ENCODE peak calls at places on chromosome 1, in nine cellular contexts. One of them, this sample, is unnamed.

GRCh38 chr1:118485757-118486156 is 300.7 kb upstream of the SPAG17 start:
- DNase-seq in SK-N-SH: no peak
- DNase-seq in H9: no peak
- DNase-seq in IMR-90: no peak
- DNase-seq in hepatocyte: no peak
- DNase-seq in fibroblast of lung: no peak
- DNase-seq in A549: no peak
- DNase-seq in neural progenitor cell: no peak
- DNase-seq in HCT116: no peak
- DNase-seq in this sample: no peak

GRCh38 chr1:47709302-47710074 is 271.6 kb downstream of the FOXD2 start:
- DNase-seq in SK-N-SH: peak; percentile 88
- DNase-seq in H9: peak; percentile 67
- DNase-seq in IMR-90: no peak
- DNase-seq in hepatocyte: peak; percentile 67
- DNase-seq in fibroblast of lung: no peak
- DNase-seq in A549: peak; percentile 44
- DNase-seq in neural progenitor cell: peak; percentile 92
- DNase-seq in HCT116: no peak
- DNase-seq in this sample: no peak

GRCh38 chr1:30189818-30190480 is 533.4 kb downstream of the MATN1 start:
- DNase-seq in SK-N-SH: no peak
- DNase-seq in H9: no peak
- DNase-seq in IMR-90: no peak
- DNase-seq in hepatocyte: no peak
- DNase-seq in fibroblast of lung: no peak
- DNase-seq in A549: no peak
- DNase-seq in neural progenitor cell: no peak
- DNase-seq in HCT116: no peak
- DNase-seq in this sample: no peak

GRCh38 chr1:232252719-232253118 is 377.2 kb downstream of the SIPA1L2 start:
- DNase-seq in SK-N-SH: no peak
- DNase-seq in H9: peak; percentile 61
- DNase-seq in IMR-90: no peak
- DNase-seq in hepatocyte: no peak
- DNase-seq in fibroblast of lung: no peak
- DNase-seq in A549: no peak
- DNase-seq in neural progenitor cell: peak; percentile 24
- DNase-seq in HCT116: no peak
- DNase-seq in this sample: no peak

GRCh38 chr1:164635784-164636729 is 77.1 kb downstream of the PBX1 start:
- DNase-seq in SK-N-SH: no peak
- DNase-seq in H9: no peak
- DNase-seq in IMR-90: no peak
- DNase-seq in hepatocyte: peak; percentile 61
- DNase-seq in fibroblast of lung: no peak
- DNase-seq in A549: peak; percentile 45
- DNase-seq in neural progenitor cell: no peak
- DNase-seq in HCT116: no peak
- DNase-seq in this sample: no peak

GRCh38 chr1:115537415-115537814 is 104.4 kb upstream of the VANGL1 start:
- DNase-seq in SK-N-SH: no peak
- DNase-seq in H9: no peak
- DNase-seq in IMR-90: no peak
- DNase-seq in hepatocyte: no peak
- DNase-seq in fibroblast of lung: peak; percentile 33
- DNase-seq in A549: no peak
- DNase-seq in neural progenitor cell: no peak
- DNase-seq in HCT116: no peak
- DNase-seq in this sample: no peak

GRCh38 chr1:212238552-212238951 is 46.7 kb upstream of the PPP2R5A start:
- DNase-seq in SK-N-SH: no peak
- DNase-seq in H9: no peak
- DNase-seq in IMR-90: no peak
- DNase-seq in hepatocyte: no peak
- DNase-seq in fibroblast of lung: no peak
- DNase-seq in A549: no peak
- DNase-seq in neural progenitor cell: peak; percentile 23
- DNase-seq in HCT116: no peak
- DNase-seq in this sample: no peak

GRCh38 chr1:21216835-21217811 is 40.4 kb upstream of the EIF4G3 start:
- DNase-seq in SK-N-SH: peak; percentile 67
- DNase-seq in H9: peak; percentile 71
- DNase-seq in IMR-90: peak; percentile 39
- DNase-seq in hepatocyte: peak; percentile 77
- DNase-seq in fibroblast of lung: peak; percentile 26
- DNase-seq in A549: peak; percentile 60
- DNase-seq in neural progenitor cell: peak; percentile 78
- DNase-seq in HCT116: peak; percentile 38
- DNase-seq in this sample: peak; percentile 71

GRCh38 chr1:1004780-1005697 is 5.1 kb upstream of the HES4 start:
- DNase-seq in SK-N-SH: peak; percentile 90
- DNase-seq in H9: peak; percentile 50
- DNase-seq in IMR-90: peak; percentile 66
- DNase-seq in hepatocyte: peak; percentile 74
- DNase-seq in fibroblast of lung: peak; percentile 53
- DNase-seq in A549: no peak
- DNase-seq in neural progenitor cell: peak; percentile 75
- DNase-seq in HCT116: no peak
- DNase-seq in this sample: no peak

GRCh38 chr1:240467895-240468294 is 144.1 kb downstream of the GREM2 start:
- DNase-seq in SK-N-SH: no peak
- DNase-seq in H9: no peak
- DNase-seq in IMR-90: no peak
- DNase-seq in hepatocyte: no peak
- DNase-seq in fibroblast of lung: no peak
- DNase-seq in A549: no peak
- DNase-seq in neural progenitor cell: no peak
- DNase-seq in HCT116: no peak
- DNase-seq in this sample: no peak

GRCh38 chr1:240466509-240466908 is 145.4 kb downstream of the GREM2 start:
- DNase-seq in SK-N-SH: no peak
- DNase-seq in H9: no peak
- DNase-seq in IMR-90: no peak
- DNase-seq in hepatocyte: no peak
- DNase-seq in fibroblast of lung: no peak
- DNase-seq in A549: no peak
- DNase-seq in neural progenitor cell: no peak
- DNase-seq in HCT116: no peak
- DNase-seq in this sample: no peak

GRCh38 chr1:240464099-240464498 is 147.9 kb downstream of the GREM2 start:
- DNase-seq in SK-N-SH: no peak
- DNase-seq in H9: no peak
- DNase-seq in IMR-90: peak; percentile 46
- DNase-seq in hepatocyte: no peak
- DNase-seq in fibroblast of lung: no peak
- DNase-seq in A549: no peak
- DNase-seq in neural progenitor cell: no peak
- DNase-seq in HCT116: no peak
- DNase-seq in this sample: no peak

GRCh38 chr1:240462766-240463410 is 149.1 kb downstream of the GREM2 start:
- DNase-seq in SK-N-SH: no peak
- DNase-seq in H9: no peak
- DNase-seq in IMR-90: no peak
- DNase-seq in hepatocyte: no peak
- DNase-seq in fibroblast of lung: no peak
- DNase-seq in A549: no peak
- DNase-seq in neural progenitor cell: no peak
- DNase-seq in HCT116: no peak
- DNase-seq in this sample: no peak

DNA sequence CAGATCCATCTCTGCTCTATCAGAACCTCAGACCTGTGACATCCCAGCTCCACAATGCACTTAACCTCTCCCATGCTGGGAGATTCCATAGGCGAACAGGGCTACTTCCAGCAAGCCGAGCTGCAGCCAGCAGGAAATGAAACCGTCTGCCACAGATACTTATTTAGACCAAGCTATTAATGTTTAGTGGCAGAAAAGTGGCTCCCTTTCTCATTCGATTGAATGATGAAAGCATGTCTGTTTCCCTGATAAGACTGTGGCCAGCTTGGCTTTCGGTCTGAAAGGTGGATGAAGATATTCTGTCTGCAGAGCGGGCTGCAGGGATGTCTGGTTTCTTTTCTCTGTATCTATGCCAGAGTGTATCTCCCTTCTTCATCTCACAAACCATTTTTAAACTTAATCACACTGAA is 146.4 kb downstream of the GREM2 start:
- DNase-seq in SK-N-SH: peak; percentile 65
- DNase-seq in H9: peak; percentile 40
- DNase-seq in IMR-90: peak; percentile 54
- DNase-seq in hepatocyte: no peak
- DNase-seq in fibroblast of lung: peak; percentile 45
- DNase-seq in A549: no peak
- DNase-seq in neural progenitor cell: peak; percentile 20
- DNase-seq in HCT116: no peak
- DNase-seq in this sample: no peak
- H3K4me2 ChIP-seq in SK-N-SH: peak overlapping the region; percentile 87
- H3K4me2 ChIP-seq in H9: no peak overlapping the region
- H3K4me2 ChIP-seq in IMR-90: peak overlapping the region; percentile 95
- H3K4me2 ChIP-seq in hepatocyte: peak overlapping the region; percentile 55
- H3K4me2 ChIP-seq in fibroblast of lung: peak overlapping the region; percentile 85
- H3K4me2 ChIP-seq in A549: no peak overlapping the region
- H3K4me2 ChIP-seq in neural progenitor cell: no peak overlapping the region
- H3K4me2 ChIP-seq in HCT116: no peak overlapping the region
- H3K4me2 ChIP-seq in this sample: no peak overlapping the region

GRCh38 chr1:155140630-155140953 is 261 bp upstream of the DPM3 start:
- DNase-seq in SK-N-SH: no peak
- DNase-seq in H9: no peak
- DNase-seq in IMR-90: no peak
- DNase-seq in hepatocyte: no peak
- DNase-seq in fibroblast of lung: no peak
- DNase-seq in A549: no peak
- DNase-seq in neural progenitor cell: no peak
- DNase-seq in HCT116: no peak
- DNase-seq in this sample: no peak
- H3K27ac ChIP-seq in SK-N-SH: no peak overlapping the region
- H3K27ac ChIP-seq in H9: no peak overlapping the region
- H3K27ac ChIP-seq in IMR-90: no peak overlapping the region
- H3K27ac ChIP-seq in hepatocyte: no peak overlapping the region
- H3K27ac ChIP-seq in fibroblast of lung: no peak overlapping the region
- H3K27ac ChIP-seq in A549: peak overlapping the region; percentile 90
- H3K27ac ChIP-seq in neural progenitor cell: no peak overlapping the region
- H3K27ac ChIP-seq in HCT116: peak overlapping the region; percentile 86
- H3K27ac ChIP-seq in this sample: no peak overlapping the region

GRCh38 chr1:182927693-182928433 is 25.1 kb downstream of the SHCBP1L start:
- DNase-seq in SK-N-SH: no peak
- DNase-seq in H9: no peak
- DNase-seq in IMR-90: no peak
- DNase-seq in hepatocyte: no peak
- DNase-seq in fibroblast of lung: no peak
- DNase-seq in A549: no peak
- DNase-seq in neural progenitor cell: no peak
- DNase-seq in HCT116: no peak
- DNase-seq in this sample: peak; percentile 77
- H3K4me2 ChIP-seq in SK-N-SH: no peak overlapping the region
- H3K4me2 ChIP-seq in H9: no peak overlapping the region
- H3K4me2 ChIP-seq in IMR-90: no peak overlapping the region
- H3K4me2 ChIP-seq in hepatocyte: no peak overlapping the region
- H3K4me2 ChIP-seq in fibroblast of lung: no peak overlapping the region
- H3K4me2 ChIP-seq in A549: no peak overlapping the region
- H3K4me2 ChIP-seq in neural progenitor cell: no peak overlapping the region
- H3K4me2 ChIP-seq in HCT116: no peak overlapping the region
- H3K4me2 ChIP-seq in this sample: peak overlapping the region; percentile 64

GRCh38 chr1:32151319-32151787 is 28.1 kb upstream of the TXLNA start:
- DNase-seq in SK-N-SH: peak; percentile 16
- DNase-seq in H9: no peak
- DNase-seq in IMR-90: peak; percentile 90
- DNase-seq in hepatocyte: peak; percentile 40
- DNase-seq in fibroblast of lung: peak; percentile 78
- DNase-seq in A549: no peak
- DNase-seq in neural progenitor cell: peak; percentile 55
- DNase-seq in HCT116: no peak
- DNase-seq in this sample: no peak
- H3K27ac ChIP-seq in SK-N-SH: peak overlapping the region; percentile 74
- H3K27ac ChIP-seq in H9: no peak overlapping the region
- H3K27ac ChIP-seq in IMR-90: peak overlapping the region; percentile 10
- H3K27ac ChIP-seq in hepatocyte: no peak overlapping the region
- H3K27ac ChIP-seq in fibroblast of lung: peak overlapping the region; percentile 2
- H3K27ac ChIP-seq in A549: no peak overlapping the region
- H3K27ac ChIP-seq in neural progenitor cell: peak overlapping the region; percentile 76
- H3K27ac ChIP-seq in HCT116: no peak overlapping the region
- H3K27ac ChIP-seq in this sample: no peak overlapping the region

GRCh38 chr1:7768583-7768982 is 2.5 kb upstream of the VAMP3 start:
- DNase-seq in SK-N-SH: no peak
- DNase-seq in H9: no peak
- DNase-seq in IMR-90: no peak
- DNase-seq in hepatocyte: no peak
- DNase-seq in fibroblast of lung: no peak
- DNase-seq in A549: no peak
- DNase-seq in neural progenitor cell: no peak
- DNase-seq in HCT116: no peak
- DNase-seq in this sample: no peak

GRCh38 chr1:7770620-7770938 is 517 bp upstream of the VAMP3 start:
- DNase-seq in SK-N-SH: no peak
- DNase-seq in H9: no peak
- DNase-seq in IMR-90: no peak
- DNase-seq in hepatocyte: no peak
- DNase-seq in fibroblast of lung: no peak
- DNase-seq in A549: no peak
- DNase-seq in neural progenitor cell: no peak
- DNase-seq in HCT116: no peak
- DNase-seq in this sample: no peak

GRCh38 chr1:7770939-7771672 is at the start of gene VAMP3:
- DNase-seq in SK-N-SH: peak; percentile 99
- DNase-seq in H9: peak; percentile 91
- DNase-seq in IMR-90: peak; percentile 67
- DNase-seq in hepatocyte: peak; percentile 92
- DNase-seq in fibroblast of lung: peak; percentile 67
- DNase-seq in A549: peak; percentile 80
- DNase-seq in neural progenitor cell: peak; percentile 91
- DNase-seq in HCT116: peak; percentile 44
- DNase-seq in this sample: peak; percentile 80

GRCh38 chr1:7769673-7770412 is 1.3 kb upstream of the VAMP3 start:
- DNase-seq in SK-N-SH: no peak
- DNase-seq in H9: no peak
- DNase-seq in IMR-90: no peak
- DNase-seq in hepatocyte: no peak
- DNase-seq in fibroblast of lung: no peak
- DNase-seq in A549: no peak
- DNase-seq in neural progenitor cell: no peak
- DNase-seq in HCT116: no peak
- DNase-seq in this sample: no peak

DNA sequence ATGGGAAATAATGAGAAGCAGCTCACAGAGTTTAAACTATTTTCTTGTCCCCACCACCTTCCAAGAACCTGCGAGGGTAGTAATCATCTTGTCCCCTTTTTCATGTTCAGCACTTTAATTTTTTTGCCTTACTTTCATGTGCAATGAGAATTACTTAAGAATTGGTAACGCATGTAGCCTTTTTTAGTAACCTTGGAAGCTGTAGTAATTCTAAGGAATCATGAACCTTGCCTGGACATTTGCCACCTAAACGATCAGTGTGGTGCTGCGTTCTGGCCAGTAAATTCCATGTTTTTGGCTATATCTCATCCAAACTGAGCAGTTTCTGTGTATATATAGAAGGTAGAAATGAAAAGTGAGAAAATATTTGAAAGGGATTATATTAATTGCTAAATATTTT is 3.9 kb upstream of the VAMP3 start:
- DNase-seq in SK-N-SH: no peak
- DNase-seq in H9: no peak
- DNase-seq in IMR-90: no peak
- DNase-seq in hepatocyte: no peak
- DNase-seq in fibroblast of lung: no peak
- DNase-seq in A549: no peak
- DNase-seq in neural progenitor cell: no peak
- DNase-seq in HCT116: no peak
- DNase-seq in this sample: no peak
- H3K4me2 ChIP-seq in SK-N-SH: no peak overlapping the region
- H3K4me2 ChIP-seq in H9: no peak overlapping the region
- H3K4me2 ChIP-seq in IMR-90: no peak overlapping the region
- H3K4me2 ChIP-seq in hepatocyte: no peak overlapping the region
- H3K4me2 ChIP-seq in fibroblast of lung: no peak overlapping the region
- H3K4me2 ChIP-seq in A549: no peak overlapping the region
- H3K4me2 ChIP-seq in neural progenitor cell: no peak overlapping the region
- H3K4me2 ChIP-seq in HCT116: no peak overlapping the region
- H3K4me2 ChIP-seq in this sample: no peak overlapping the region

This sample was measured in OCI-LY7.